ENCODE peak calls at places on chromosome 16, in six cellular contexts. Q, V, L, E, C and H are unnamed samples.

GRCh38 chr16:85996843-85997242 is 97.9 kb downstream of the IRF8 start:
- DNase-seq in V (no peak), C (no peak), L (no peak), E (no peak), Q (no peak), H (no peak)

GRCh38 chr16:85624646-85625045 is 11.5 kb downstream of the GSE1 start:
- DNase-seq in E (no peak), V (no peak), Q (no peak), L (no peak), C (no peak), H (no peak)

GRCh38 chr16:19188406-19188805 is 20.4 kb downstream of the SYT17 start:
- DNase-seq in C (no peak), L (no peak), Q (no peak), E (no peak), V (no peak), H (no peak)

GRCh38 chr16:85592700-85593502 is 20.2 kb upstream of the GSE1 start:
- DNase-seq in V (no peak), C (no peak), Q (no peak), L (no peak), E (no peak), H (no peak)

GRCh38 chr16:49628148-49628547 is 227.8 kb downstream of the ZNF423 start:
- DNase-seq in V (no peak), E (no peak), C (no peak), L (no peak), Q (no peak), H (no peak)

GRCh38 chr16:6576646-6577045 is 756.0 kb upstream of the RBFOX1 start:
- DNase-seq in L (no peak), C (no peak), Q (no peak), E (no peak), V (no peak), H (no peak)

GRCh38 chr16:2516391-2517240 is 2.9 kb downstream of the ATP6V0C start:
- DNase-seq in E (no peak), L (no peak), C (no peak), V (peak; percentile 42), Q (no peak), H (no peak)

GRCh38 chr16:82464192-82464591 is 162.6 kb upstream of the CDH13 start:
- DNase-seq in Q (no peak), V (no peak), E (no peak), C (no peak), L (no peak), H (no peak)

GRCh38 chr16:84990782-84991181 is 20.6 kb downstream of the ZDHHC7 start:
- DNase-seq in V (no peak), C (no peak), L (no peak), E (no peak), Q (no peak), H (no peak)

GRCh38 chr16:48965391-48965790 is 316.2 kb downstream of the CBLN1 start:
- DNase-seq in C (no peak), E (no peak), Q (no peak), L (no peak), V (no peak), H (no peak)

GRCh38 chr16:57316390-57317017 is 32.0 kb upstream of the PLLP start:
- DNase-seq in V (no peak), E (no peak), L (peak; percentile 75), Q (no peak), C (no peak), H (peak; percentile 71)

GRCh38 chr16:73125860-73126259 is 77.9 kb upstream of the ZFHX3 start:
- DNase-seq in L (no peak), C (no peak), E (no peak), V (no peak), Q (no peak), H (no peak)